ENCODE peak calls at places on chromosomes 12 and 14, in eight cellular contexts. I is uterus, R is HEK293T, H is endothelial cell of umbilical vein, D is tibial nerve, E is T follicular helper cell, P is MM.1S, O is NCI-H2081. A is an unnamed sample.

GRCh38 chr14:92660571-92660970 is 87.9 kb downstream of the LGMN start:
- DNase-seq in I (no peak), R (no peak), H (no peak), D (no peak), E (no peak), P (no peak), O (no peak), A (no peak)

GRCh38 chr14:57533214-57533613 is 39.6 kb upstream of the CCDC198 start:
- DNase-seq in I (no peak), R (no peak), H (no peak), D (no peak), E (no peak), P (peak), O (peak), A (peak)

GRCh38 chr14:68219407-68219806 is 399.8 kb downstream of the RAD51B start:
- DNase-seq in I (no peak), R (no peak), H (no peak), D (no peak), E (no peak), P (no peak), O (no peak), A (no peak)

GRCh38 chr14:75711134-75711795 is 50.2 kb downstream of the TTLL5 start:
- DNase-seq in I (peak), R (peak), H (peak), D (no peak), E (no peak), P (no peak), O (peak), A (peak)

GRCh38 chr12:12983420-12984035 is 16.5 kb downstream of the HEBP1 start:
- DNase-seq in I (no peak), R (peak), H (peak), D (no peak), E (no peak), P (peak), O (peak), A (no peak)

GRCh38 chr12:52203126-52203921 is 11.5 kb upstream of the KRT80 start:
- DNase-seq in I (no peak), R (no peak), H (no peak), D (peak), E (no peak), P (no peak), O (peak), A (peak)

GRCh38 chr14:26867171-26867757 is 269.4 kb upstream of the NOVA1 start:
- DNase-seq in I (no peak), R (no peak), H (no peak), D (no peak), E (no peak), P (no peak), O (no peak), A (peak)

GRCh38 chr14:61531741-61532505 is 163.4 kb upstream of the HIF1A start:
- DNase-seq in I (no peak), R (no peak), H (peak), D (no peak), E (no peak), P (no peak), O (no peak), A (no peak)

GRCh38 chr12:116135209-116135930 is 142.1 kb downstream of the MED13L start:
- DNase-seq in I (no peak), R (no peak), H (peak), D (no peak), E (no peak), P (no peak), O (no peak), A (no peak)

GRCh38 chr12:53995311-53996187 is 4.4 kb upstream of the HOXC9 start:
- DNase-seq in I (peak), R (no peak), H (no peak), D (no peak), E (no peak), P (no peak), O (no peak), A (peak)